ENCODE peak calls at places on chromosomes 3 and 15, in seven cellular contexts. T is SW480, V is GM19239, U is adrenal gland, X is upper lobe of right lung, E is COLO829, Y is foreskin melanocyte. L is an unnamed sample.

GRCh38 chr15:82646250-82647044 is 716 bp downstream of the CPEB1 start:
- DNase-seq in T (no peak), U (peak), V (no peak), Y (no peak), X (no peak), E (no peak), L (peak)

GRCh38 chr3:101010316-101010715 is 17.1 kb upstream of the ABI3BP start:
- DNase-seq in E (no peak), V (no peak), Y (no peak), X (no peak), U (no peak), T (no peak), L (no peak)

GRCh38 chr3:114746502-114746901 is 400.6 kb downstream of the ZBTB20 start:
- DNase-seq in Y (no peak), T (no peak), V (no peak), X (no peak), E (no peak), U (no peak), L (no peak)

GRCh38 chr3:129305592-129306091 is 27.0 kb downstream of the HMCES start:
- DNase-seq in Y (no peak), T (no peak), E (no peak), U (peak), X (peak), V (no peak), L (peak)

GRCh38 chr3:188468672-188469071 is 314.7 kb downstream of the LPP start:
- DNase-seq in V (no peak), E (no peak), X (no peak), U (peak), T (no peak), Y (peak), L (peak)

GRCh38 chr15:43134157-43134637 is 811 bp downstream of the TMEM62 start:
- DNase-seq in X (no peak), T (peak), Y (no peak), E (no peak), U (no peak), V (no peak), L (no peak)

GRCh38 chr3:184193991-184194539 is 8.1 kb downstream of the ABCF3 start:
- DNase-seq in V (no peak), E (no peak), X (no peak), Y (no peak), U (peak), T (no peak), L (no peak)

GRCh38 chr15:67832965-67833503 is 6.8 kb downstream of the RNU6-1 start:
- DNase-seq in U (no peak), V (no peak), X (no peak), Y (no peak), E (no peak), T (no peak), L (peak)

GRCh38 chr3:153052096-153052460 is 109.9 kb upstream of the RAP2B start:
- DNase-seq in U (peak), V (no peak), X (no peak), Y (no peak), T (no peak), E (peak), L (no peak)

GRCh38 chr3:46145147-46145546 is 63.0 kb downstream of the CCR1 start:
- DNase-seq in V (no peak), E (no peak), U (no peak), X (no peak), Y (no peak), T (no peak), L (no peak)

GRCh38 chr3:59189561-59190338 is 139.9 kb upstream of the CFAP20DC start:
- DNase-seq in X (no peak), T (peak), E (no peak), V (no peak), Y (no peak), U (no peak), L (no peak)

L was measured in sciatic nerve.